ENCODE peak calls at places on chromosomes 6 and 20, in five cellular contexts. A is NCI-H1092 treated with DMSO at 0.1 percent for 48 hours, W is NCI-H1694 treated with DMSO at 0.1 percent for 48 hours, F is aorta, P is SHP77. B is an unnamed sample.

GRCh38 chr6:137657351-137657911 is 163.2 kb upstream of the OLIG3 start:
- DNase-seq in F (no peak), W (no peak), P (no peak), A (no peak), B (no peak)

GRCh38 chr6:112882381-112882780 is 535.3 kb downstream of the RFPL4B start:
- DNase-seq in F (no peak), W (no peak), A (no peak), P (no peak), B (no peak)

GRCh38 chr20:3071610-3072529 is at the start of gene OXT:
- DNase-seq in P (no peak), W (no peak), A (no peak), F (peak), B (no peak)

GRCh38 chr6:136582702-136583471 is 32.7 kb upstream of the MAP7 start:
- DNase-seq in F (no peak), W (peak), P (peak), A (peak), B (peak)

GRCh38 chr6:24089741-24090140 is 36.3 kb upstream of the NRSN1 start:
- DNase-seq in W (no peak), P (no peak), F (no peak), A (no peak), B (no peak)

GRCh38 chr6:17656644-17657043 is 50.1 kb downstream of the NUP153 start:
- DNase-seq in W (no peak), F (no peak), P (no peak), A (no peak), B (no peak)

GRCh38 chr6:28659250-28659566 is 133.5 kb downstream of the GPX5 start:
- DNase-seq in F (no peak), P (no peak), W (no peak), A (no peak), B (no peak)

GRCh38 chr6:119627908-119628669 is 278.5 kb upstream of the MAN1A1 start:
- DNase-seq in P (peak), F (no peak), W (no peak), A (no peak), B (no peak)